ENCODE peak calls at places on chromosomes 13 and 19, in eight cellular contexts. J, R, Y, C, E, L, D and K are unnamed samples.

GRCh38 chr13:106566682-106567420 is 1.1 kb downstream of the ARGLU1 start:
- DNase-seq in J (peak), R (peak), Y (peak), C (peak), E (peak), L (peak), D (peak), K (peak)

GRCh38 chr13:94822356-94822755 is 110.0 kb upstream of the SOX21 start:
- DNase-seq in J (no peak), R (no peak), Y (no peak), C (no peak), E (no peak), L (no peak), D (no peak), K (no peak)

GRCh38 chr19:1082165-1082927 is 12.8 kb downstream of the POLR2E start:
- DNase-seq in J (peak), R (peak), Y (peak), C (peak), E (peak), L (peak), D (peak), K (peak)

GRCh38 chr19:37114001-37114400 is 35.8 kb downstream of the ZNF420 start:
- DNase-seq in J (no peak), R (no peak), Y (no peak), C (no peak), E (no peak), L (no peak), D (no peak), K (no peak)

GRCh38 chr19:15287496-15287895 is 44.8 kb downstream of the BRD4 start:
- DNase-seq in J (no peak), R (no peak), Y (no peak), C (no peak), E (peak), L (no peak), D (no peak), K (no peak)

GRCh38 chr19:5075603-5076002 is 106.7 kb downstream of the KDM4B start:
- DNase-seq in J (no peak), R (no peak), Y (no peak), C (no peak), E (no peak), L (no peak), D (no peak), K (no peak)

GRCh38 chr13:21218351-21219043 is 42.0 kb downstream of the MRPL57 start:
- DNase-seq in J (no peak), R (no peak), Y (no peak), C (no peak), E (no peak), L (no peak), D (no peak), K (peak)

GRCh38 chr19:7980168-7980567 is 25.3 kb downstream of the ELAVL1 start:
- DNase-seq in J (no peak), R (no peak), Y (no peak), C (no peak), E (no peak), L (no peak), D (no peak), K (no peak)

GRCh38 chr19:47228937-47229673 is 1.9 kb downstream of the BBC3 start:
- DNase-seq in J (peak), R (peak), Y (no peak), C (no peak), E (peak), L (peak), D (no peak), K (no peak)

GRCh38 chr13:48562296-48563066 is 29.6 kb upstream of the RCBTB2 start:
- DNase-seq in J (no peak), R (peak), Y (no peak), C (no peak), E (no peak), L (no peak), D (no peak), K (peak)

GRCh38 chr13:112210401-112210800 is 143.5 kb downstream of the SOX1 start:
- DNase-seq in J (no peak), R (no peak), Y (no peak), C (no peak), E (no peak), L (no peak), D (no peak), K (no peak)

GRCh38 chr19:13143135-13143534 is 7.0 kb downstream of the STX10 start:
- DNase-seq in J (peak), R (no peak), Y (no peak), C (no peak), E (peak), L (peak), D (no peak), K (no peak)

GRCh38 chr13:63124863-63125262 is 1709.2 kb upstream of the PCDH20 start:
- DNase-seq in J (peak), R (no peak), Y (no peak), C (no peak), E (peak), L (peak), D (peak), K (no peak)

GRCh38 chr19:46082728-46083050 is 41.8 kb downstream of the IGFL3 start:
- DNase-seq in J (peak), R (no peak), Y (no peak), C (no peak), E (peak), L (no peak), D (no peak), K (no peak)

GRCh38 chr19:50321831-50322230 is 7.3 kb downstream of the KCNC3 start:
- DNase-seq in J (no peak), R (no peak), Y (no peak), C (peak), E (no peak), L (no peak), D (no peak), K (no peak)

GRCh38 chr19:46970815-46971214 is 48.8 kb upstream of the NPAS1 start:
- DNase-seq in J (peak), R (no peak), Y (no peak), C (peak), E (peak), L (peak), D (peak), K (no peak)

GRCh38 chr13:78934336-78934735 is 275.4 kb upstream of the OBI1 start:
- DNase-seq in J (no peak), R (no peak), Y (no peak), C (no peak), E (no peak), L (no peak), D (no peak), K (no peak)

GRCh38 chr13:87777395-87777794 is 106.2 kb downstream of the SLITRK5 start:
- DNase-seq in J (no peak), R (no peak), Y (no peak), C (no peak), E (peak), L (no peak), D (no peak), K (no peak)

GRCh38 chr19:48195106-48195830 is 24.8 kb downstream of the ZSWIM9 start:
- DNase-seq in J (no peak), R (no peak), Y (no peak), C (no peak), E (no peak), L (no peak), D (no peak), K (no peak)

GRCh38 chr13:19836472-19836871 is 27.0 kb downstream of the ZMYM5 start:
- DNase-seq in J (peak), R (no peak), Y (no peak), C (no peak), E (peak), L (no peak), D (no peak), K (no peak)

GRCh38 chr19:48095637-48096175 is 14.9 kb downstream of the PLA2G4C start:
- DNase-seq in J (no peak), R (no peak), Y (no peak), C (no peak), E (no peak), L (no peak), D (no peak), K (no peak)

GRCh38 chr13:38334845-38335244 is 14.8 kb upstream of the UFM1 start:
- DNase-seq in J (no peak), R (no peak), Y (no peak), C (no peak), E (no peak), L (no peak), D (no peak), K (no peak)

GRCh38 chr13:37736040-37736439 is 133.5 kb downstream of the TRPC4 start:
- DNase-seq in J (no peak), R (no peak), Y (no peak), C (no peak), E (no peak), L (no peak), D (no peak), K (no peak)

GRCh38 chr19:2166741-2167738 is 3.3 kb downstream of the DOT1L start:
- DNase-seq in J (peak), R (no peak), Y (no peak), C (peak), E (peak), L (peak), D (no peak), K (no peak)

GRCh38 chr19:18541258-18541991 is 1.9 kb downstream of the FKBP8 start:
- DNase-seq in J (peak), R (peak), Y (no peak), C (no peak), E (no peak), L (no peak), D (no peak), K (no peak)

GRCh38 chr13:59409211-59409610 is 754.5 kb downstream of the DIAPH3 start:
- DNase-seq in J (no peak), R (no peak), Y (no peak), C (no peak), E (peak), L (no peak), D (peak), K (no peak)

GRCh38 chr19:53772943-53773342 is 51.2 kb downstream of the NLRP12 start:
- DNase-seq in J (peak), R (peak), Y (peak), C (no peak), E (peak), L (peak), D (peak), K (peak)

GRCh38 chr19:33391631-33392249 is 18.2 kb downstream of the CEBPG start:
- DNase-seq in J (no peak), R (no peak), Y (no peak), C (no peak), E (no peak), L (no peak), D (no peak), K (no peak)

GRCh38 chr13:99383511-99383921 is 76.3 kb upstream of the GPR183 start:
- DNase-seq in J (no peak), R (no peak), Y (no peak), C (no peak), E (no peak), L (no peak), D (no peak), K (no peak)

GRCh38 chr19:6739390-6739883 is at the start of gene TRIP10:
- DNase-seq in J (peak), R (peak), Y (peak), C (peak), E (peak), L (peak), D (no peak), K (peak)

GRCh38 chr13:24270639-24271131 is 38.7 kb upstream of the C1QTNF9 start:
- DNase-seq in J (peak), R (peak), Y (no peak), C (peak), E (peak), L (peak), D (no peak), K (peak)

GRCh38 chr19:40392894-40393517 is 3.0 kb upstream of the HIPK4 start:
- DNase-seq in J (no peak), R (no peak), Y (no peak), C (no peak), E (no peak), L (peak), D (no peak), K (no peak)

GRCh38 chr19:38788478-38789243 is at the start of gene LGALS7B:
- DNase-seq in J (no peak), R (no peak), Y (no peak), C (peak), E (no peak), L (no peak), D (no peak), K (no peak)

GRCh38 chr13:72693832-72694231 is 33.6 kb downstream of the MZT1 start:
- DNase-seq in J (no peak), R (no peak), Y (no peak), C (no peak), E (no peak), L (no peak), D (no peak), K (no peak)

GRCh38 chr13:51822106-51822840 is 18.3 kb upstream of the DHRS12 start:
- DNase-seq in J (no peak), R (no peak), Y (no peak), C (no peak), E (no peak), L (no peak), D (no peak), K (no peak)

GRCh38 chr13:46136688-46137087 is 31.9 kb upstream of the CPB2 start:
- DNase-seq in J (no peak), R (no peak), Y (no peak), C (no peak), E (no peak), L (no peak), D (no peak), K (no peak)

GRCh38 chr19:49403404-49404187 is 15.5 kb downstream of the KASH5 start:
- DNase-seq in J (no peak), R (no peak), Y (peak), C (no peak), E (peak), L (no peak), D (peak), K (no peak)

GRCh38 chr19:33289261-33289660 is 13.1 kb downstream of the CEBPA start:
- DNase-seq in J (no peak), R (no peak), Y (no peak), C (no peak), E (no peak), L (no peak), D (no peak), K (no peak)